ENCODE peak calls at places on chromosomes 6 and 20, in nine cellular contexts. One of them, this sample, is unnamed.

GRCh38 chr20:24959591-24960301 is 10.7 kb downstream of the CST7 start:
- DNase-seq in cardiac fibroblast: no peak
- DNase-seq in stimulated activated CD8-positive, alpha-beta memory T cell treated with anti-CD3 and anti-CD28 coated beads, Interleukin-2, amount 100 ng/mL, for 1 hour: no peak
- DNase-seq in WTC11: no peak
- DNase-seq in activated naive CD4-positive, alpha-beta T cell: no peak
- DNase-seq in EH: no peak
- DNase-seq in ureter: no peak
- DNase-seq in SW 1271: no peak
- DNase-seq in mesenchymal stem cell: no peak
- DNase-seq in this sample: no peak

GRCh38 chr6:134020543-134020942 is 31.9 kb downstream of the SLC2A12 start:
- DNase-seq in cardiac fibroblast: no peak
- DNase-seq in SW 1271: no peak
- DNase-seq in stimulated activated CD8-positive, alpha-beta memory T cell treated with anti-CD3 and anti-CD28 coated beads, Interleukin-2, amount 100 ng/mL, for 1 hour: no peak
- DNase-seq in WTC11: no peak
- DNase-seq in activated naive CD4-positive, alpha-beta T cell: no peak
- DNase-seq in EH: no peak
- DNase-seq in mesenchymal stem cell: no peak
- DNase-seq in ureter: no peak
- DNase-seq in this sample: no peak

GRCh38 chr20:17281478-17281877 is 54.6 kb downstream of the PCSK2 start:
- DNase-seq in SW 1271: no peak
- DNase-seq in WTC11: peak
- DNase-seq in ureter: no peak
- DNase-seq in stimulated activated CD8-positive, alpha-beta memory T cell treated with anti-CD3 and anti-CD28 coated beads, Interleukin-2, amount 100 ng/mL, for 1 hour: no peak
- DNase-seq in EH: peak
- DNase-seq in activated naive CD4-positive, alpha-beta T cell: no peak
- DNase-seq in mesenchymal stem cell: no peak
- DNase-seq in cardiac fibroblast: no peak
- DNase-seq in this sample: no peak

GRCh38 chr6:127058027-127058426 is 60.4 kb upstream of the RSPO3 start:
- DNase-seq in EH: peak
- DNase-seq in mesenchymal stem cell: peak
- DNase-seq in WTC11: no peak
- DNase-seq in SW 1271: no peak
- DNase-seq in ureter: no peak
- DNase-seq in activated naive CD4-positive, alpha-beta T cell: no peak
- DNase-seq in cardiac fibroblast: peak
- DNase-seq in stimulated activated CD8-positive, alpha-beta memory T cell treated with anti-CD3 and anti-CD28 coated beads, Interleukin-2, amount 100 ng/mL, for 1 hour: no peak
- DNase-seq in this sample: peak

GRCh38 chr20:13525225-13525940 is 113.3 kb downstream of the TASP1 start:
- DNase-seq in mesenchymal stem cell: peak
- DNase-seq in stimulated activated CD8-positive, alpha-beta memory T cell treated with anti-CD3 and anti-CD28 coated beads, Interleukin-2, amount 100 ng/mL, for 1 hour: no peak
- DNase-seq in SW 1271: peak
- DNase-seq in ureter: no peak
- DNase-seq in WTC11: no peak
- DNase-seq in activated naive CD4-positive, alpha-beta T cell: no peak
- DNase-seq in cardiac fibroblast: peak
- DNase-seq in EH: peak
- DNase-seq in this sample: peak

GRCh38 chr6:34275128-34275804 is 26.5 kb upstream of the SMIM29 start:
- DNase-seq in EH: no peak
- DNase-seq in activated naive CD4-positive, alpha-beta T cell: no peak
- DNase-seq in WTC11: no peak
- DNase-seq in ureter: no peak
- DNase-seq in mesenchymal stem cell: no peak
- DNase-seq in SW 1271: no peak
- DNase-seq in cardiac fibroblast: no peak
- DNase-seq in stimulated activated CD8-positive, alpha-beta memory T cell treated with anti-CD3 and anti-CD28 coated beads, Interleukin-2, amount 100 ng/mL, for 1 hour: no peak
- DNase-seq in this sample: no peak

GRCh38 chr20:41119593-41120561 is 17.5 kb upstream of the PLCG1 start:
- DNase-seq in activated naive CD4-positive, alpha-beta T cell: no peak
- DNase-seq in EH: no peak
- DNase-seq in stimulated activated CD8-positive, alpha-beta memory T cell treated with anti-CD3 and anti-CD28 coated beads, Interleukin-2, amount 100 ng/mL, for 1 hour: no peak
- DNase-seq in cardiac fibroblast: no peak
- DNase-seq in ureter: no peak
- DNase-seq in mesenchymal stem cell: no peak
- DNase-seq in SW 1271: no peak
- DNase-seq in WTC11: no peak
- DNase-seq in this sample: no peak

GRCh38 chr20:59195316-59195993 is 31.8 kb downstream of the ZNF831 start:
- DNase-seq in WTC11: no peak
- DNase-seq in stimulated activated CD8-positive, alpha-beta memory T cell treated with anti-CD3 and anti-CD28 coated beads, Interleukin-2, amount 100 ng/mL, for 1 hour: no peak
- DNase-seq in activated naive CD4-positive, alpha-beta T cell: no peak
- DNase-seq in EH: no peak
- DNase-seq in ureter: no peak
- DNase-seq in cardiac fibroblast: no peak
- DNase-seq in SW 1271: no peak
- DNase-seq in mesenchymal stem cell: no peak
- DNase-seq in this sample: no peak

GRCh38 chr6:83854766-83855165 is 1.6 kb downstream of the RIPPLY2 start:
- DNase-seq in activated naive CD4-positive, alpha-beta T cell: no peak
- DNase-seq in mesenchymal stem cell: no peak
- DNase-seq in SW 1271: no peak
- DNase-seq in ureter: no peak
- DNase-seq in cardiac fibroblast: no peak
- DNase-seq in stimulated activated CD8-positive, alpha-beta memory T cell treated with anti-CD3 and anti-CD28 coated beads, Interleukin-2, amount 100 ng/mL, for 1 hour: no peak
- DNase-seq in EH: no peak
- DNase-seq in WTC11: no peak
- DNase-seq in this sample: no peak

GRCh38 chr6:147509900-147510299 is 1.4 kb downstream of the SAMD5 start:
- DNase-seq in stimulated activated CD8-positive, alpha-beta memory T cell treated with anti-CD3 and anti-CD28 coated beads, Interleukin-2, amount 100 ng/mL, for 1 hour: no peak
- DNase-seq in EH: peak
- DNase-seq in cardiac fibroblast: no peak
- DNase-seq in activated naive CD4-positive, alpha-beta T cell: no peak
- DNase-seq in WTC11: no peak
- DNase-seq in mesenchymal stem cell: peak
- DNase-seq in ureter: no peak
- DNase-seq in SW 1271: no peak
- DNase-seq in this sample: no peak

GRCh38 chr6:39493174-39493573 is 170.7 kb upstream of the KCNK16 start:
- DNase-seq in EH: peak
- DNase-seq in mesenchymal stem cell: peak
- DNase-seq in WTC11: no peak
- DNase-seq in activated naive CD4-positive, alpha-beta T cell: no peak
- DNase-seq in SW 1271: no peak
- DNase-seq in cardiac fibroblast: peak
- DNase-seq in ureter: no peak
- DNase-seq in stimulated activated CD8-positive, alpha-beta memory T cell treated with anti-CD3 and anti-CD28 coated beads, Interleukin-2, amount 100 ng/mL, for 1 hour: no peak
- DNase-seq in this sample: peak

GRCh38 chr20:39108746-39109145 is 146.6 kb downstream of the DHX35 start:
- DNase-seq in mesenchymal stem cell: no peak
- DNase-seq in EH: peak
- DNase-seq in activated naive CD4-positive, alpha-beta T cell: no peak
- DNase-seq in ureter: no peak
- DNase-seq in SW 1271: peak
- DNase-seq in stimulated activated CD8-positive, alpha-beta memory T cell treated with anti-CD3 and anti-CD28 coated beads, Interleukin-2, amount 100 ng/mL, for 1 hour: no peak
- DNase-seq in cardiac fibroblast: peak
- DNase-seq in WTC11: no peak
- DNase-seq in this sample: peak

GRCh38 chr20:46058656-46059281 is 29.8 kb downstream of the SLC12A5 start:
- DNase-seq in ureter: no peak
- DNase-seq in cardiac fibroblast: no peak
- DNase-seq in mesenchymal stem cell: peak
- DNase-seq in activated naive CD4-positive, alpha-beta T cell: no peak
- DNase-seq in SW 1271: no peak
- DNase-seq in stimulated activated CD8-positive, alpha-beta memory T cell treated with anti-CD3 and anti-CD28 coated beads, Interleukin-2, amount 100 ng/mL, for 1 hour: no peak
- DNase-seq in EH: peak
- DNase-seq in WTC11: peak
- DNase-seq in this sample: no peak

GRCh38 chr6:113971786-113972185 is 838 bp upstream of the HDAC2 start:
- DNase-seq in mesenchymal stem cell: peak
- DNase-seq in ureter: no peak
- DNase-seq in WTC11: no peak
- DNase-seq in SW 1271: no peak
- DNase-seq in stimulated activated CD8-positive, alpha-beta memory T cell treated with anti-CD3 and anti-CD28 coated beads, Interleukin-2, amount 100 ng/mL, for 1 hour: no peak
- DNase-seq in activated naive CD4-positive, alpha-beta T cell: no peak
- DNase-seq in EH: no peak
- DNase-seq in cardiac fibroblast: peak
- DNase-seq in this sample: no peak

GRCh38 chr6:79614326-79615285 is 16.5 kb upstream of the SH3BGRL2 start:
- DNase-seq in WTC11: no peak
- DNase-seq in stimulated activated CD8-positive, alpha-beta memory T cell treated with anti-CD3 and anti-CD28 coated beads, Interleukin-2, amount 100 ng/mL, for 1 hour: no peak
- DNase-seq in mesenchymal stem cell: no peak
- DNase-seq in EH: no peak
- DNase-seq in ureter: no peak
- DNase-seq in SW 1271: no peak
- DNase-seq in cardiac fibroblast: no peak
- DNase-seq in activated naive CD4-positive, alpha-beta T cell: no peak
- DNase-seq in this sample: no peak

GRCh38 chr6:35300848-35301247 is 3.2 kb downstream of the DEF6 start:
- DNase-seq in stimulated activated CD8-positive, alpha-beta memory T cell treated with anti-CD3 and anti-CD28 coated beads, Interleukin-2, amount 100 ng/mL, for 1 hour: no peak
- DNase-seq in mesenchymal stem cell: no peak
- DNase-seq in activated naive CD4-positive, alpha-beta T cell: no peak
- DNase-seq in EH: no peak
- DNase-seq in WTC11: no peak
- DNase-seq in cardiac fibroblast: no peak
- DNase-seq in SW 1271: no peak
- DNase-seq in ureter: no peak
- DNase-seq in this sample: no peak

GRCh38 chr6:149963462-149964242 is at the start of gene ULBP1:
- DNase-seq in EH: peak
- DNase-seq in SW 1271: peak
- DNase-seq in mesenchymal stem cell: peak
- DNase-seq in cardiac fibroblast: peak
- DNase-seq in stimulated activated CD8-positive, alpha-beta memory T cell treated with anti-CD3 and anti-CD28 coated beads, Interleukin-2, amount 100 ng/mL, for 1 hour: peak
- DNase-seq in ureter: peak
- DNase-seq in activated naive CD4-positive, alpha-beta T cell: peak
- DNase-seq in WTC11: peak
- DNase-seq in this sample: peak

GRCh38 chr20:50285376-50286173 is 94.9 kb downstream of the CEBPB start:
- DNase-seq in EH: peak
- DNase-seq in activated naive CD4-positive, alpha-beta T cell: no peak
- DNase-seq in cardiac fibroblast: peak
- DNase-seq in mesenchymal stem cell: peak
- DNase-seq in WTC11: no peak
- DNase-seq in SW 1271: no peak
- DNase-seq in ureter: no peak
- DNase-seq in stimulated activated CD8-positive, alpha-beta memory T cell treated with anti-CD3 and anti-CD28 coated beads, Interleukin-2, amount 100 ng/mL, for 1 hour: no peak
- DNase-seq in this sample: peak

GRCh38 chr6:16157909-16158308 is 29.0 kb downstream of the MYLIP start:
- DNase-seq in stimulated activated CD8-positive, alpha-beta memory T cell treated with anti-CD3 and anti-CD28 coated beads, Interleukin-2, amount 100 ng/mL, for 1 hour: no peak
- DNase-seq in mesenchymal stem cell: no peak
- DNase-seq in SW 1271: no peak
- DNase-seq in ureter: no peak
- DNase-seq in EH: no peak
- DNase-seq in activated naive CD4-positive, alpha-beta T cell: no peak
- DNase-seq in WTC11: no peak
- DNase-seq in cardiac fibroblast: no peak
- DNase-seq in this sample: no peak

GRCh38 chr20:35568645-35569044 is 26.8 kb downstream of the ERGIC3 start:
- DNase-seq in activated naive CD4-positive, alpha-beta T cell: no peak
- DNase-seq in WTC11: peak
- DNase-seq in mesenchymal stem cell: no peak
- DNase-seq in ureter: no peak
- DNase-seq in stimulated activated CD8-positive, alpha-beta memory T cell treated with anti-CD3 and anti-CD28 coated beads, Interleukin-2, amount 100 ng/mL, for 1 hour: no peak
- DNase-seq in SW 1271: peak
- DNase-seq in EH: no peak
- DNase-seq in cardiac fibroblast: no peak
- DNase-seq in this sample: no peak

GRCh38 chr6:116561377-116562018 is 7.9 kb downstream of the CALHM4 start:
- DNase-seq in mesenchymal stem cell: peak
- DNase-seq in EH: peak
- DNase-seq in cardiac fibroblast: peak
- DNase-seq in SW 1271: no peak
- DNase-seq in activated naive CD4-positive, alpha-beta T cell: peak
- DNase-seq in WTC11: peak
- DNase-seq in stimulated activated CD8-positive, alpha-beta memory T cell treated with anti-CD3 and anti-CD28 coated beads, Interleukin-2, amount 100 ng/mL, for 1 hour: peak
- DNase-seq in ureter: peak
- DNase-seq in this sample: peak

GRCh38 chr20:63551068-63551467 is 2.9 kb upstream of the FNDC11 start:
- DNase-seq in WTC11: no peak
- DNase-seq in activated naive CD4-positive, alpha-beta T cell: no peak
- DNase-seq in mesenchymal stem cell: peak
- DNase-seq in cardiac fibroblast: peak
- DNase-seq in stimulated activated CD8-positive, alpha-beta memory T cell treated with anti-CD3 and anti-CD28 coated beads, Interleukin-2, amount 100 ng/mL, for 1 hour: no peak
- DNase-seq in EH: peak
- DNase-seq in ureter: no peak
- DNase-seq in SW 1271: no peak
- DNase-seq in this sample: no peak

GRCh38 chr6:105988321-105988720 is 97.8 kb upstream of the PRDM1 start:
- DNase-seq in WTC11: no peak
- DNase-seq in activated naive CD4-positive, alpha-beta T cell: no peak
- DNase-seq in cardiac fibroblast: peak
- DNase-seq in EH: peak
- DNase-seq in SW 1271: no peak
- DNase-seq in ureter: no peak
- DNase-seq in stimulated activated CD8-positive, alpha-beta memory T cell treated with anti-CD3 and anti-CD28 coated beads, Interleukin-2, amount 100 ng/mL, for 1 hour: no peak
- DNase-seq in mesenchymal stem cell: no peak
- DNase-seq in this sample: no peak

GRCh38 chr6:55495277-55495676 is 83.7 kb downstream of the HMGCLL1 start:
- DNase-seq in WTC11: no peak
- DNase-seq in EH: no peak
- DNase-seq in stimulated activated CD8-positive, alpha-beta memory T cell treated with anti-CD3 and anti-CD28 coated beads, Interleukin-2, amount 100 ng/mL, for 1 hour: no peak
- DNase-seq in cardiac fibroblast: no peak
- DNase-seq in ureter: no peak
- DNase-seq in SW 1271: no peak
- DNase-seq in activated naive CD4-positive, alpha-beta T cell: no peak
- DNase-seq in mesenchymal stem cell: no peak
- DNase-seq in this sample: no peak